ENCODE peak calls at places on chromosomes 7 and 10, in four cellular contexts. G is nephron progenitor cell, T is neural crest cell, A is RWPE1. N is an unnamed sample.
A peak's percentile ranks its signal among the peaks of the same experiment; 100 is the strongest.

GRCh38 chr10:101120520-101120883 is 10.6 kb upstream of the TLX1 start:
- DNase-seq in A (no peak), T (no peak), G (no peak), N (no peak)

GRCh38 chr10:30974773-30975386 is 56.8 kb downstream of the ZNF438 start:
- DNase-seq in A (no peak), T (no peak), G (no peak), N (no peak)

GRCh38 chr7:140924821-140925421 is at the start of gene BRAF:
- DNase-seq in G (peak; percentile 95), A (peak; percentile 80), T (peak; percentile 84), N (peak; percentile 37)

GRCh38 chr7:6403907-6404306 is 43.8 kb downstream of the DAGLB start:
- DNase-seq in T (no peak), G (no peak), A (peak; percentile 60), N (no peak)

GRCh38 chr10:97561678-97562077 is 10.9 kb upstream of the ANKRD2 start:
- DNase-seq in A (no peak), T (no peak), G (no peak), N (no peak)

GRCh38 chr10:116961305-116962251 is 43.4 kb downstream of the SHTN1 start:
- DNase-seq in T (no peak), G (no peak), A (no peak), N (no peak)

GRCh38 chr7:108461855-108462254 is 5.6 kb upstream of the NRCAM start:
- DNase-seq in T (no peak), G (no peak), A (no peak), N (no peak)

GRCh38 chr7:157667261-157667660 is 330.5 kb downstream of the DNAJB6 start:
- DNase-seq in A (no peak), T (no peak), G (no peak), N (no peak)

GRCh38 chr10:120586471-120586872 is 129.4 kb downstream of the PLPP4 start:
- DNase-seq in T (no peak), A (no peak), G (no peak), N (no peak)

GRCh38 chr7:158028290-158028941 is 559.2 kb downstream of the PTPRN2 start:
- DNase-seq in T (no peak), G (no peak), A (no peak), N (no peak)

GRCh38 chr7:150962743-150963399 is 15.2 kb downstream of the KCNH2 start:
- DNase-seq in A (peak; percentile 56), G (peak; percentile 75), T (peak; percentile 62), N (peak; percentile 95)

GRCh38 chr10:62805139-62806092 is 896 bp downstream of the ADO start:
- DNase-seq in T (peak; percentile 36), A (peak; percentile 42), G (peak; percentile 60), N (no peak)

GRCh38 chr10:30456262-30456661 is 22.3 kb downstream of the MAP3K8 start:
- DNase-seq in G (no peak), A (no peak), T (no peak), N (no peak)

GRCh38 chr7:30564243-30564892 is 30.3 kb upstream of the GARS1 start:
- DNase-seq in T (peak; percentile 87), A (peak; percentile 73), G (peak; percentile 86), N (peak; percentile 55)

DNA sequence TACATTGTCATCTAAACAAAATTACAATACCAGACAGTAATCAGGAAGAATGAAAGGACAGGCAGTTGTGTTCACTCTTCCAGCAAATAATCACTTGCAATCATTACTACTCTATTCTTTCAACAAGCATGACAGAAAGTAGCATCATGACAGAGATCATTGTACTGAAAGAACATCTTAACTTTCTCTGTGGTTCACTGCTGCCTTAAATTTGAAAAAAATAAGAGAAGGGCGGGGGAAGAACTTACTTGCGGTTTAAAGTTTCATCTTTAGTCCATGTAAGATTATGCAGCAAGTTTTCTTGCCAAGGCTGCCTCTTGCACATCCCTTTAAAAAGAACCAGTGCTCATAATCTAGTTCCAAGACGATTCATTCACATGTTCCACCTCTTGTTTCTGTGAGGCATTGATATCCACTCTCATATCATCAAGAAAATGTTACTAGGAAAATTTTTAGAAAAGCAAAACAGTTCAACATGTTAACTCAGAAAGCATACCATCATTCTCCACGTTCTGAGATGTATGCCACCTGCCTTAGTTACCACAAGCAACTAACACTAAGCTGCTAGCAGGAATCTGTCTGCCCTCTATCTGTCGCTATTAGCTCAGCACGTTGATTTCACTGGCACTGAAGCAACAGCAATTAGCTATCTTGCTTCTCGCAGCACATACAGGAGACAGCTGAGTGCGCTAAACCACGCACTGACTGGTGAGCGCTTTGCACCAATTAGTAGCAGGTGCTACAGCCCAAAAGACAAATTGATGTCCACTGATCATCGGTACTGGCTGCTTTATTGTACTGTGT is at the start of gene PCDH15:
- DNase-seq in T (peak; percentile 21), A (peak; percentile 7), G (peak; percentile 36), N (no peak)
- TF ChIP-seq CTCF in T (peak; percentile 56), A (no peak), G (peak; percentile 50), N (peak; percentile 66)

DNA sequence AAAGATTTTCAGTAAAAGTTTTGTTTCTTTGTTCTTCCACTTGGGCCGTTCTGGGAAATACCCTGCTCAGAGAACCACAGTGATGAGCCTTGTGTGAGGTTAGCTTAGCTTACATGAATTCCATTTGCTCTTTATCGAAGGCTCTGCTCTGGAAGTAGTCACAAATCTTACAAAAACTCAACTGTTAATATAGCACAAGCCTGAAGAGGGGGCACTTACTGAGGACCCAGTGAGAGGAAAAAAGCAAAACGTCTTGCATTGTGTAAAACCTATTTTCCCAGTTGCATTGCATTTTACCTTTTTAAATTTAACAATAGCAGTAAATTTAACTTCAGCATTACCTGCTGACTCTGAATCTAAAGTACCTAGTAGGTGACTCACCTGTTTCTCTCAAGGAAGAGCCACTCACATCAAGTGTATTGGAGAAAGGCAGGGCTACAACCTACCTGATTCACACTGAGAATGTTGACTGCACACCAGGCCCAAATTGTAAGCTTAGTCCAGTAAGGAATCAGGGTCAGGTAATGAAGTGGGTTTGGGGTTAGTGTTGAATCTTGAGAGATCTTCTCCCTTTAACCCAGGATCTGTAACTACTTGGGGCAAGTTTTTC is 42.3 kb downstream of the PPP1R17 start:
- DNase-seq in A (peak; percentile 26), T (no peak), G (no peak), N (no peak)
- TF ChIP-seq CTCF in A (no peak), T (peak; percentile 21), G (no peak), N (no peak)

GRCh38 chr10:123145542-123146012 is 2.4 kb upstream of the HMX2 start:
- DNase-seq in T (no peak), G (no peak), A (no peak), N (no peak)

GRCh38 chr10:123143825-123144168 is 4.1 kb upstream of the HMX2 start:
- DNase-seq in G (no peak), T (no peak), A (no peak), N (no peak)

GRCh38 chr10:123146013-123146891 is 1.7 kb upstream of the HMX2 start:
- DNase-seq in G (peak; percentile 35), A (no peak), T (no peak), N (no peak)

GRCh38 chr10:123143162-123143824 is 4.6 kb upstream of the HMX2 start:
- DNase-seq in G (peak; percentile 26), A (no peak), T (no peak), N (no peak)

GRCh38 chr10:123144697-123145541 is 3.0 kb upstream of the HMX2 start:
- DNase-seq in T (no peak), A (no peak), G (peak; percentile 29), N (no peak)
- TF ChIP-seq CTCF in T (no peak), A (no peak), G (no peak), N (no peak)

GRCh38 chr7:90210475-90210874 is 1.1 kb upstream of the STEAP2 start:
- DNase-seq in T (no peak), G (no peak), A (no peak), N (no peak)

GRCh38 chr7:90210925-90211324 is 615 bp upstream of the STEAP2 start:
- DNase-seq in G (peak; percentile 9), A (no peak), T (no peak), N (no peak)

GRCh38 chr7:90209776-90210175 is 1.8 kb upstream of the STEAP2 start:
- DNase-seq in G (no peak), A (no peak), T (no peak), N (no peak)

GRCh38 chr7:90212149-90212495 is 582 bp downstream of the STEAP2 start:
- DNase-seq in T (no peak), G (no peak), A (peak; percentile 8), N (no peak)

DNA sequence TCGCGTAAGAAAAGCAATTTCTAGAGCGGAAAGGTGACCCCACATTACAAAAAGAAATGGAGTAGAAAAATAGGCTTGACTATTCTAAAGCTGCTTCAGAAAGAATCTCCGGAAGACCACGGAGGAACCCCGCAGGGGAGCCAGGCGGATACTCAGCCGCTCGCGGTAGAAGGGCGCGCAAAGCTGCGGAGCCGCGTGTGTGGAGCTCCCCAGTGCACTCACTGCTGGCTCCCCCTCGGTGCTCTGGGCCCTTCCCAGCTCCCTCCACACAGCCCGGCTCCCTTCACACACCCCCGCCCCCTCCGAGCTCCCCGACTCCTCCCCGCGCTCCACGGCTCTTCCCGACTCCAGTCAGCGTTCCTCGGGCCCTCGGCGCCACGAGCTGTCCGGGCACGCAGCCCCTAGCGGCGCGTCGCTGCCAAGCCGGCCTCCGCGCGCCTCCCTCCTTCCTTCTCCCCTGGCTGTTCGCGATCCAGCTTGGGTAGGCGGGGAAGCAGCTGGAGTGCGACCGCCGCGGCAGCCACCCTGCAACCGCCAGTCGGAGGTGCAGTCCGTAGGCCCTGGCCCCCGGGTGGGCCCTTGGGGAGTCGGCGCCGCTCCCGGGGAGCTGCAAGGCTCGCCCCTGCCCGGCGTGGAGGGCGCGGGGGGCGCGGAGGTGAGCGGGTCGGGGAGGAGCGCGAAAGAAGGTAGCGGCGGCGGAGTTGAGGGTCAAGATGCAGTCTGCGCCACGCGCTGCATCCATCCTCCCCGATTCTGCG is at the start of gene STEAP2:
- DNase-seq in T (peak; percentile 82), A (peak; percentile 72), G (peak; percentile 93), N (peak; percentile 40)
- TF ChIP-seq CTCF in T (peak; percentile 76), A (peak; percentile 83), G (peak; percentile 60), N (peak; percentile 37)

N was measured in D721Med.